ENCODE peak calls at places on chromosomes 7 and 10, in four cellular contexts. One of them, this sample, is unnamed.

GRCh38 chr7:6160191-6160623 is 112.2 kb downstream of the CYTH3 start:
- DNase-seq in K562: no peak
- DNase-seq in GM12878: no peak
- DNase-seq in HepG2: no peak
- DNase-seq in this sample: peak; percentile 66

GRCh38 chr7:85567983-85568382 is 381.1 kb upstream of the SEMA3D start:
- DNase-seq in K562: no peak
- DNase-seq in GM12878: no peak
- DNase-seq in HepG2: no peak
- DNase-seq in this sample: no peak

GRCh38 chr10:130611239-130611638 is 475.0 kb downstream of the GLRX3 start:
- DNase-seq in K562: no peak
- DNase-seq in GM12878: no peak
- DNase-seq in HepG2: no peak
- DNase-seq in this sample: no peak

GRCh38 chr7:134460000-134460399 is 1.1 kb upstream of the AKR1B1 start:
- DNase-seq in K562: no peak
- DNase-seq in GM12878: no peak
- DNase-seq in HepG2: no peak
- DNase-seq in this sample: no peak

GRCh38 chr10:94299417-94299816 is 63.3 kb downstream of the NOC3L start:
- DNase-seq in K562: peak; percentile 65
- DNase-seq in GM12878: no peak
- DNase-seq in HepG2: peak; percentile 15
- DNase-seq in this sample: no peak

GRCh38 chr7:158033196-158033595 is 554.4 kb downstream of the PTPRN2 start:
- DNase-seq in K562: no peak
- DNase-seq in GM12878: no peak
- DNase-seq in HepG2: no peak
- DNase-seq in this sample: no peak

GRCh38 chr10:33869089-33869488 is 534.6 kb upstream of the NRP1 start:
- DNase-seq in K562: no peak
- DNase-seq in GM12878: no peak
- DNase-seq in HepG2: no peak
- DNase-seq in this sample: no peak

GRCh38 chr7:67823345-67823744 is 826.7 kb downstream of the TYW1 start:
- DNase-seq in K562: no peak
- DNase-seq in GM12878: no peak
- DNase-seq in HepG2: no peak
- DNase-seq in this sample: no peak

GRCh38 chr7:149495785-149496641 is 1.6 kb downstream of the ZNF746 start:
- DNase-seq in K562: no peak
- DNase-seq in GM12878: no peak
- DNase-seq in HepG2: peak; percentile 54
- DNase-seq in this sample: peak; percentile 69

GRCh38 chr10:80509403-80510161 is 28.1 kb upstream of the SH2D4B start:
- DNase-seq in K562: no peak
- DNase-seq in GM12878: no peak
- DNase-seq in HepG2: no peak
- DNase-seq in this sample: peak; percentile 98

GRCh38 chr10:33900591-33900990 is 566.1 kb upstream of the NRP1 start:
- DNase-seq in K562: no peak
- DNase-seq in GM12878: no peak
- DNase-seq in HepG2: no peak
- DNase-seq in this sample: peak; percentile 53

GRCh38 chr10:101131962-101132635 is 999 bp downstream of the TLX1 start:
- DNase-seq in K562: no peak
- DNase-seq in GM12878: no peak
- DNase-seq in HepG2: no peak
- DNase-seq in this sample: no peak

GRCh38 chr10:106189254-106189653 is 975.3 kb downstream of the SORCS1 start:
- DNase-seq in K562: no peak
- DNase-seq in GM12878: no peak
- DNase-seq in HepG2: peak; percentile 5
- DNase-seq in this sample: no peak

GRCh38 chr10:117165557-117166419 is 27.7 kb upstream of the VAX1 start:
- DNase-seq in K562: peak; percentile 28
- DNase-seq in GM12878: no peak
- DNase-seq in HepG2: no peak
- DNase-seq in this sample: peak; percentile 51

GRCh38 chr7:98831641-98832221 is 38.1 kb downstream of the TMEM130 start:
- DNase-seq in K562: peak; percentile 77
- DNase-seq in GM12878: no peak
- DNase-seq in HepG2: peak; percentile 21
- DNase-seq in this sample: peak; percentile 18

GRCh38 chr7:18352339-18353255 is 143.0 kb upstream of the HDAC9 start:
- DNase-seq in K562: peak; percentile 10
- DNase-seq in GM12878: no peak
- DNase-seq in HepG2: peak; percentile 5
- DNase-seq in this sample: peak; percentile 78

GRCh38 chr7:41316410-41316809 is 386.5 kb downstream of the INHBA start:
- DNase-seq in K562: no peak
- DNase-seq in GM12878: no peak
- DNase-seq in HepG2: peak; percentile 80
- DNase-seq in this sample: no peak

GRCh38 chr7:45902820-45903219 is 14.5 kb downstream of the IGFBP1 start:
- DNase-seq in K562: no peak
- DNase-seq in GM12878: no peak
- DNase-seq in HepG2: peak; percentile 20
- DNase-seq in this sample: no peak

GRCh38 chr7:147981072-147981813 is 609.3 kb upstream of the C7orf33 start:
- DNase-seq in K562: no peak
- DNase-seq in GM12878: peak; percentile 41
- DNase-seq in HepG2: no peak
- DNase-seq in this sample: no peak

GRCh38 chr7:105800849-105801534 is 75.4 kb downstream of the ATXN7L1 start:
- DNase-seq in K562: no peak
- DNase-seq in GM12878: no peak
- DNase-seq in HepG2: no peak
- DNase-seq in this sample: no peak

GRCh38 chr7:105799006-105799405 is 77.4 kb downstream of the ATXN7L1 start:
- DNase-seq in K562: no peak
- DNase-seq in GM12878: no peak
- DNase-seq in HepG2: no peak
- DNase-seq in this sample: no peak

GRCh38 chr7:105799677-105800076 is 76.7 kb downstream of the ATXN7L1 start:
- DNase-seq in K562: no peak
- DNase-seq in GM12878: no peak
- DNase-seq in HepG2: no peak
- DNase-seq in this sample: no peak

GRCh38 chr7:105802611-105803520 is 73.5 kb downstream of the ATXN7L1 start:
- DNase-seq in K562: no peak
- DNase-seq in GM12878: no peak
- DNase-seq in HepG2: peak; percentile 41
- DNase-seq in this sample: no peak

GRCh38 chr7:105800442-105800841 is 76.0 kb downstream of the ATXN7L1 start:
- DNase-seq in K562: no peak
- DNase-seq in GM12878: peak; percentile 26
- DNase-seq in HepG2: no peak
- DNase-seq in this sample: no peak
- TF ChIP-seq MYC in K562: no peak
- TF ChIP-seq MYC in GM12878: no peak
- TF ChIP-seq MYC in HepG2: no peak
- TF ChIP-seq MYC in this sample: no peak

DNA sequence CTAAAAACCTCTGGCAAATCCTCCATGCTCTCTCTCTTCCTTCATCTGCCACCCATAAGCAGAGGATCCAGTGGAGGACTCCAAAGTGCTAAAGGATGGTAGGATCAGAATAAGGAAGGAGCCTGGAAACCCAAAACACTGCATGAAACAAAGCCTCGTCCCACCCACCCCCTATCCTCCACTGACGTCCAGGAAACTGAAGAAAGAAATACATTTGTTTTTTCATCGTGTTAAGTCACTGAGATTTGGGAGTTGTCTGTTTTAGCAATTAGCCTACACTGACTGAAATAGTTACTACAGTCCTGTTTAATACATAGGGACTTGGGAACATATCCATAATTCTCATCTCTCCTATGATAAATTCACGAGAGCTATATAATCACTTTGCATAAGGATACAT is 14.8 kb downstream of the ANXA7 start:
- DNase-seq in K562: no peak
- DNase-seq in GM12878: no peak
- DNase-seq in HepG2: no peak
- DNase-seq in this sample: no peak
- H4K20me1 ChIP-seq in K562: no peaks in the 10 kb centered on the region
- H4K20me1 ChIP-seq in GM12878: no peaks in the 10 kb centered on the region
- H4K20me1 ChIP-seq in HepG2: peaks cover 3% of the 10 kb centered on the region
- H4K20me1 ChIP-seq in this sample: peaks cover under 1% of the 10 kb centered on the region

GRCh38 chr10:128191847-128192246 is 65.6 kb upstream of the MKI67 start:
- DNase-seq in K562: no peak
- DNase-seq in GM12878: no peak
- DNase-seq in HepG2: no peak
- DNase-seq in this sample: no peak
- TF ChIP-seq MYC in K562: no peak
- TF ChIP-seq MYC in GM12878: no peak
- TF ChIP-seq MYC in HepG2: no peak
- TF ChIP-seq MYC in this sample: no peak

GRCh38 chr7:1009747-1010146 is 26.8 kb downstream of the CYP2W1 start:
- DNase-seq in K562: no peak
- DNase-seq in GM12878: no peak
- DNase-seq in HepG2: no peak
- DNase-seq in this sample: no peak

GRCh38 chr7:1011297-1012003 is 28.5 kb downstream of the CYP2W1 start:
- DNase-seq in K562: no peak
- DNase-seq in GM12878: no peak
- DNase-seq in HepG2: no peak
- DNase-seq in this sample: no peak

GRCh38 chr7:1010226-1010625 is 27.2 kb downstream of the CYP2W1 start:
- DNase-seq in K562: no peak
- DNase-seq in GM12878: no peak
- DNase-seq in HepG2: no peak
- DNase-seq in this sample: no peak

GRCh38 chr7:1012392-1013095 is 29.6 kb downstream of the CYP2W1 start:
- DNase-seq in K562: no peak
- DNase-seq in GM12878: no peak
- DNase-seq in HepG2: no peak
- DNase-seq in this sample: no peak

GRCh38 chr7:1012004-1012348 is 29.0 kb downstream of the CYP2W1 start:
- DNase-seq in K562: no peak
- DNase-seq in GM12878: no peak
- DNase-seq in HepG2: no peak
- DNase-seq in this sample: no peak
- H4K20me1 ChIP-seq in K562: peaks cover 7% of the 10 kb centered on the region
- H4K20me1 ChIP-seq in GM12878: no peaks in the 10 kb centered on the region
- H4K20me1 ChIP-seq in HepG2: no peaks in the 10 kb centered on the region
- H4K20me1 ChIP-seq in this sample: no peaks in the 10 kb centered on the region

GRCh38 chr10:480498-480927 is 209.0 kb downstream of the DIP2C start:
- DNase-seq in K562: no peak
- DNase-seq in GM12878: no peak
- DNase-seq in HepG2: no peak
- DNase-seq in this sample: no peak

GRCh38 chr10:482036-482435 is 207.4 kb downstream of the DIP2C start:
- DNase-seq in K562: no peak
- DNase-seq in GM12878: no peak
- DNase-seq in HepG2: no peak
- DNase-seq in this sample: no peak

GRCh38 chr10:481636-482035 is 207.8 kb downstream of the DIP2C start:
- DNase-seq in K562: no peak
- DNase-seq in GM12878: no peak
- DNase-seq in HepG2: no peak
- DNase-seq in this sample: no peak

GRCh38 chr10:482848-483247 is 206.6 kb downstream of the DIP2C start:
- DNase-seq in K562: no peak
- DNase-seq in GM12878: no peak
- DNase-seq in HepG2: no peak
- DNase-seq in this sample: no peak

GRCh38 chr10:480928-481551 is 208.4 kb downstream of the DIP2C start:
- DNase-seq in K562: no peak
- DNase-seq in GM12878: no peak
- DNase-seq in HepG2: no peak
- DNase-seq in this sample: peak; percentile 40
- TF ChIP-seq MYC in K562: no peak
- TF ChIP-seq MYC in GM12878: no peak
- TF ChIP-seq MYC in HepG2: no peak
- TF ChIP-seq MYC in this sample: no peak

DNA sequence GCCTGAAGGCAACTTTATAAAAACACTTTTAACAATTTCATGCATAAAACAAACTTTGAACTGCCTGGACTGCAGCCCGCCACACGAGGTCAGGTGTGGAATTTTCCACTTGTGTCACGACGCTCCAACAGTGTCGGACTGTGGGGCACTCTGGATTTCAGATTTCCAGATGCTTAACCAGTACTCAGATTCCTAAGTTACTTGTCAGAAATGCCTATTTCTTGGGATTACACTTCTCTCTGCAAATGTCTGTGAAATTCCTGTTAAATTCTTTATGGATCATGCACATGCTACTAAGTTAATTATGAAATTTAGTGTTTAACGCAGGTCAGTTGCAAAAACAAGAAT is 477 bp upstream of the GPER1 start:
- DNase-seq in K562: no peak
- DNase-seq in GM12878: no peak
- DNase-seq in HepG2: no peak
- DNase-seq in this sample: no peak
- H4K20me1 ChIP-seq in K562: peaks cover 11% of the 10 kb centered on the region
- H4K20me1 ChIP-seq in GM12878: no peaks in the 10 kb centered on the region
- H4K20me1 ChIP-seq in HepG2: no peaks in the 10 kb centered on the region
- H4K20me1 ChIP-seq in this sample: no peaks in the 10 kb centered on the region